ENCODE peak calls at places on chromosome 5, in nine cellular contexts. U is hippocampal formation, O is EL, L is ecto neural progenitor cell, H is hepatic stellate cell, G is endothelial cell, Y is Ammon's horn, Z is C1 segment of cervical spinal cord, B is HT1080. K is an unnamed sample.

GRCh38 chr5:40490464-40491083 is 189.1 kb upstream of the PTGER4 start:
- DNase-seq in U (no peak), O (peak), L (no peak), H (no peak), G (no peak), Y (no peak), Z (no peak), B (no peak), K (peak)

GRCh38 chr5:142491260-142491659 is 166.4 kb upstream of the SPRY4 start:
- DNase-seq in U (peak), O (no peak), L (peak), H (no peak), G (peak), Y (peak), Z (peak), B (no peak), K (no peak)

GRCh38 chr5:79025054-79025465 is 40.0 kb upstream of the ARSB start:
- DNase-seq in U (peak), O (peak), L (peak), H (peak), G (peak), Y (peak), Z (peak), B (peak), K (peak)

GRCh38 chr5:167245871-167246270 is 1045.6 kb upstream of the WWC1 start:
- DNase-seq in U (no peak), O (peak), L (no peak), H (no peak), G (no peak), Y (no peak), Z (no peak), B (peak), K (no peak)

GRCh38 chr5:134551891-134552290 is 26.4 kb downstream of the JADE2 start:
- DNase-seq in U (no peak), O (peak), L (no peak), H (no peak), G (no peak), Y (no peak), Z (no peak), B (peak), K (no peak)

GRCh38 chr5:53373420-53374188 is 106.8 kb upstream of the FST start:
- DNase-seq in U (no peak), O (peak), L (no peak), H (no peak), G (no peak), Y (no peak), Z (no peak), B (peak), K (no peak)

GRCh38 chr5:172795401-172795977 is 24.5 kb upstream of the DUSP1 start:
- DNase-seq in U (no peak), O (peak), L (no peak), H (peak), G (no peak), Y (no peak), Z (peak), B (peak), K (no peak)

GRCh38 chr5:155631116-155631515 is 617.6 kb downstream of the KIF4B start:
- DNase-seq in U (no peak), O (no peak), L (no peak), H (no peak), G (no peak), Y (no peak), Z (no peak), B (peak), K (no peak)

GRCh38 chr5:122333564-122333963 is 21.5 kb downstream of the SNCAIP start:
- DNase-seq in U (no peak), O (no peak), L (no peak), H (no peak), G (no peak), Y (no peak), Z (no peak), B (no peak), K (no peak)

GRCh38 chr5:126414874-126415502 is 8.2 kb upstream of the GRAMD2B start:
- DNase-seq in U (peak), O (peak), L (no peak), H (peak), G (no peak), Y (peak), Z (no peak), B (peak), K (no peak)

GRCh38 chr5:164012376-164012775 is 507.0 kb downstream of the MAT2B start:
- DNase-seq in U (no peak), O (no peak), L (no peak), H (no peak), G (no peak), Y (no peak), Z (no peak), B (no peak), K (no peak)

GRCh38 chr5:51383494-51384081 is 340 bp downstream of the ISL1 start:
- DNase-seq in U (no peak), O (no peak), L (no peak), H (no peak), G (no peak), Y (no peak), Z (no peak), B (no peak), K (no peak)

GRCh38 chr5:44919560-44919959 is 110.8 kb downstream of the MRPS30 start:
- DNase-seq in U (no peak), O (no peak), L (no peak), H (no peak), G (no peak), Y (no peak), Z (no peak), B (peak), K (no peak)

GRCh38 chr5:131242728-131243255 is 21.1 kb upstream of the CDC42SE2 start:
- DNase-seq in U (no peak), O (peak), L (no peak), H (peak), G (no peak), Y (no peak), Z (no peak), B (peak), K (no peak)

GRCh38 chr5:87233122-87233521 is 34.6 kb upstream of the RASA1 start:
- DNase-seq in U (no peak), O (no peak), L (no peak), H (no peak), G (no peak), Y (no peak), Z (no peak), B (no peak), K (no peak)

GRCh38 chr5:15135661-15136060 is 264.1 kb upstream of the ANKH start:
- DNase-seq in U (no peak), O (no peak), L (no peak), H (no peak), G (no peak), Y (no peak), Z (no peak), B (no peak), K (no peak)

GRCh38 chr5:8517461-8517860 is 648.5 kb downstream of the MTRR start:
- DNase-seq in U (no peak), O (peak), L (no peak), H (no peak), G (no peak), Y (no peak), Z (no peak), B (peak), K (no peak)

GRCh38 chr5:112174959-112175594 is 244.0 kb downstream of the EPB41L4A start:
- DNase-seq in U (peak), O (peak), L (no peak), H (peak), G (peak), Y (peak), Z (peak), B (peak), K (peak)

GRCh38 chr5:135179308-135179980 is 145.4 kb upstream of the PITX1 start:
- DNase-seq in U (no peak), O (no peak), L (no peak), H (no peak), G (no peak), Y (no peak), Z (no peak), B (no peak), K (no peak)

GRCh38 chr5:59842999-59843398 is 50.5 kb downstream of the PDE4D start:
- DNase-seq in U (no peak), O (peak), L (no peak), H (no peak), G (no peak), Y (no peak), Z (no peak), B (no peak), K (no peak)

GRCh38 chr5:2353211-2353610 is 398.3 kb downstream of the IRX2 start:
- DNase-seq in U (no peak), O (no peak), L (no peak), H (no peak), G (no peak), Y (no peak), Z (no peak), B (no peak), K (no peak)

GRCh38 chr5:154365823-154366222 is 80.0 kb upstream of the SAP30L start:
- DNase-seq in U (no peak), O (peak), L (no peak), H (no peak), G (no peak), Y (no peak), Z (no peak), B (peak), K (no peak)

GRCh38 chr5:8770431-8770830 is 775.4 kb downstream of the SEMA5A start:
- DNase-seq in U (no peak), O (no peak), L (no peak), H (no peak), G (no peak), Y (no peak), Z (no peak), B (no peak), K (no peak)

GRCh38 chr5:42518595-42519067 is 95.4 kb downstream of the GHR start:
- DNase-seq in U (no peak), O (no peak), L (no peak), H (no peak), G (no peak), Y (no peak), Z (no peak), B (no peak), K (no peak)

K was measured in activated CD4-positive, alpha-beta T cell treated with anti-CD3 and anti-CD28 coated beads, Interleukin-2, amount 10 ng/mL, durations not matched to agents 24 days and 14 days.